ENCODE peak calls at places on chromosome 16, in nine cellular contexts. L is RWPE1, Z is mucosa of descending colon, O is left ventricle myocardium inferior, M is mammary epithelial cell, B is H1, Y is kidney epithelial cell, Q is astrocyte of the cerebellum, W is adrenal gland. U is an unnamed sample.

GRCh38 chr16:68985268-68985667 is 120.2 kb upstream of the HAS3 start:
- DNase-seq in L (no peak), Y (no peak), M (no peak), O (no peak), Q (no peak), Z (no peak), B (no peak), W (no peak), U (no peak)

GRCh38 chr16:71709231-71709781 is 15.2 kb downstream of the PHLPP2 start:
- DNase-seq in Q (no peak), W (no peak), B (no peak), M (peak; percentile 41), O (no peak), Y (peak; percentile 37), Z (no peak), L (peak; percentile 23), U (peak; percentile 32)

GRCh38 chr16:77850637-77851330 is 62.4 kb downstream of the VAT1L start:
- DNase-seq in O (no peak), M (no peak), B (no peak), Y (no peak), Z (no peak), L (no peak), W (no peak), Q (no peak), U (no peak)

GRCh38 chr16:17233301-17234002 is 237.3 kb downstream of the XYLT1 start:
- DNase-seq in L (no peak), M (no peak), Q (no peak), W (no peak), Y (no peak), O (no peak), Z (no peak), B (no peak), U (no peak)

GRCh38 chr16:73735018-73735417 is 561.6 kb upstream of the PSMD7 start:
- DNase-seq in Z (no peak), B (no peak), Q (peak; percentile 39), O (no peak), L (peak; percentile 77), Y (peak; percentile 72), M (peak; percentile 96), W (no peak), U (no peak)

GRCh38 chr16:88534731-88535141 is 35.5 kb upstream of the ZC3H18 start:
- DNase-seq in Q (no peak), Y (no peak), B (no peak), W (peak; percentile 61), O (peak; percentile 57), M (no peak), L (peak; percentile 41), Z (peak; percentile 58), U (no peak)

GRCh38 chr16:88809676-88810165 is 2.0 kb downstream of the APRT start:
- DNase-seq in Q (no peak), Y (no peak), W (no peak), M (no peak), L (no peak), Z (no peak), B (no peak), O (no peak), U (no peak)

GRCh38 chr16:56357765-56358322 is 67.5 kb downstream of the AMFR start:
- DNase-seq in Y (no peak), M (no peak), W (no peak), L (no peak), O (peak; percentile 15), Q (no peak), B (peak; percentile 66), Z (no peak), U (no peak)

GRCh38 chr16:88763502-88764053 is 21.4 kb downstream of the PIEZO1 start:
- DNase-seq in Q (no peak), B (peak; percentile 85), M (no peak), Z (peak; percentile 48), Y (no peak), L (no peak), O (no peak), W (peak; percentile 22), U (no peak)

GRCh38 chr16:30032083-30032819 is 1.2 kb upstream of the TLCD3B start:
- DNase-seq in W (peak; percentile 52), O (no peak), B (peak; percentile 86), L (peak; percentile 51), M (peak; percentile 44), Y (peak; percentile 21), Q (peak; percentile 37), Z (peak; percentile 61), U (no peak)

GRCh38 chr16:51168755-51169154 is 17.7 kb upstream of the SALL1 start:
- DNase-seq in W (no peak), M (no peak), Y (no peak), Z (no peak), O (no peak), B (no peak), Q (no peak), L (no peak), U (no peak)

GRCh38 chr16:78957328-78958100 is 643.0 kb downstream of the MAF start:
- DNase-seq in M (no peak), Q (no peak), Y (no peak), O (no peak), W (peak; percentile 57), L (no peak), B (no peak), Z (no peak), U (no peak)

GRCh38 chr16:78353610-78354009 is 254.2 kb downstream of the WWOX start:
- DNase-seq in O (no peak), Y (no peak), Z (no peak), W (no peak), B (no peak), M (no peak), Q (no peak), L (no peak), U (no peak)

GRCh38 chr16:66366433-66367299 is at the start of gene CDH5:
- DNase-seq in W (peak; percentile 54), Z (peak; percentile 18), Y (no peak), O (peak; percentile 77), M (no peak), Q (peak; percentile 73), L (no peak), B (no peak), U (no peak)

GRCh38 chr16:76910931-76911330 is 280.1 kb upstream of the MON1B start:
- DNase-seq in L (peak; percentile 25), Y (no peak), M (peak; percentile 66), Q (no peak), O (no peak), B (no peak), Z (no peak), W (no peak), U (peak; percentile 47)

DNA sequence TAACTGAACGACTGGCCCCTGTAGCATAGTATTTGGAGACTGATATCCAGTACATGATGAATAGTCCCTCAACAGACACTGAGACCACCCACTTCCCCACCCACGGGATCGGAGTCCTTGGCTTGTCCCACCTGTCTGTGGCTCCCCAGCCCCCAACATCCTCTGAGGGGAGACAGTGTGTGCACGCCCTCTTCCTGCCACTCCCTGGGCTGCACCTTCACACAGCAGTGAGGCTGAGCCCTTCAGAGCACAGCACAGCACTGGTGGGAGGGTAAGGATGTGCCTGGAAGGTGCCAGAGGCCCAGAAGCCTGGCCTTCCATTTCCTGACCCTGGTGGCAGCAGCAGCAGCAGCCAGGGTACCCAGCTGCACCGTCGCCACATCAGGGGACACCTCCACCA is 11.0 kb downstream of the DNASE1 start:
- DNase-seq in L (no peak), Z (no peak), O (no peak), B (no peak), W (no peak), Y (no peak), Q (no peak), M (no peak), U (no peak)
- TF ChIP-seq CTCF in L (no peak), Z (no peak), O (no peak), B (no peak), W (no peak), Y (no peak), Q (no peak), M (no peak), U (no peak)

DNA sequence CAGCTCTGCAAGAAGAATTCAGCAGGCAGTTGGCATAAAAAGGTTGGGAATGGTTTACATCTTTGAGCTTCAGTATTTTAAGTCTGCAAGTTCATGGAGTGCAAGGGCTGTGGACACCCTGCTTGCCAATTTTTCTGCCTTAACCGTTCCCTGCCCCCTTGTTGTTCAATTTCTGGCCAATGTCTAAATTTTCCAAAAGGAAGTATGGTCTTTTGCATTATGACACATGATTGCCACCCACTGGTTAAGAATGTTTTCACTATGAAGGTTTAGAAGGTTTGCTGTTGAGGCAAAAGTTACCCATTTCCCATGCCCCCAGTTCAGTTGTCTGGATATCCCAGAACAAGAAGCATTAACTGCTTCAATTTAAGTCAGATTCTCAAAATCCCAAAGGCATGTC is 441.9 kb downstream of the CDH13 start:
- DNase-seq in Z (no peak), O (no peak), M (no peak), B (no peak), L (no peak), W (no peak), Q (peak; percentile 53), Y (no peak), U (peak; percentile 4)
- TF ChIP-seq CTCF in Z (no peak), O (peak; percentile 49), M (no peak), B (no peak), L (no peak), W (peak; percentile 28), Q (peak; percentile 40), Y (peak; percentile 19), U (peak; percentile 33)

GRCh38 chr16:84299734-84300440 is 5.2 kb downstream of the WFDC1 start:
- DNase-seq in O (no peak), B (peak; percentile 70), Z (no peak), L (no peak), W (no peak), M (no peak), Y (no peak), Q (no peak), U (no peak)

GRCh38 chr16:84302111-84302954 is 7.7 kb downstream of the WFDC1 start:
- DNase-seq in B (no peak), Q (no peak), M (no peak), O (no peak), Y (no peak), Z (no peak), L (no peak), W (peak; percentile 17), U (no peak)

GRCh38 chr16:84306564-84306963 is 11.9 kb downstream of the WFDC1 start:
- DNase-seq in B (no peak), L (no peak), Q (no peak), O (no peak), Z (no peak), M (no peak), W (no peak), Y (no peak), U (no peak)

GRCh38 chr16:84303516-84303915 is 8.8 kb downstream of the WFDC1 start:
- DNase-seq in Y (no peak), L (no peak), Q (no peak), O (no peak), M (no peak), B (no peak), W (no peak), Z (no peak), U (no peak)

GRCh38 chr16:84303023-84303422 is 8.3 kb downstream of the WFDC1 start:
- DNase-seq in W (peak; percentile 13), L (no peak), B (no peak), Z (no peak), M (no peak), O (no peak), Q (no peak), Y (no peak), U (peak; percentile 22)
- TF ChIP-seq CTCF in W (no peak), L (no peak), B (no peak), Z (no peak), M (no peak), O (no peak), Q (no peak), Y (no peak), U (no peak)

DNA sequence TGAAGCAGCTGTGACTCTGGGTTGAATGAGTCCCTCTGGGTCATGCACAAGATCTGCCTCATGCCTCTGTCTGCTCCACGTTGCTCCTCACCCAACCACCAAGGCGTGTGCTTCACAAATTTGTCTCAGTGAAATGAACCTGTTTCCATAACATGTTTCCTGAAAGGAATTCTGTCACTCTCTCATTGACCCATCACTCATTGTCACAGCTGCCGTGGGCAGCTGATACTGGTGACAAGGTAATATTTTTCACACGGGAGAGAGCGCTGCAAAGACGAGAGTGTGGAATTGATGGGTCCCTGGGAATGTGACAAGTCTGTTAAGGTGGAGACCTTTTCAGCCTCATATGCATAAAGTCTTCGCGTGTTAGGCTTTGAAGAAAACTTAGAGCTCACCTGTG is 391.4 kb downstream of the CPPED1 start:
- DNase-seq in W (no peak), M (no peak), Z (no peak), Y (no peak), Q (no peak), L (no peak), B (no peak), O (no peak), U (no peak)
- TF ChIP-seq CTCF in W (no peak), M (no peak), Z (no peak), Y (no peak), Q (no peak), L (no peak), B (no peak), O (no peak), U (no peak)